ENCODE peak calls at places on chromosomes 2 and 18, in four cellular contexts. V is posterior cingulate gyrus, Z is posterior vena cava, A is KG1. Y is an unnamed sample.

GRCh38 chr2:74008761-74009395 is 24.2 kb downstream of the TET3 start:
- DNase-seq in V (no peak), Z (no peak), A (no peak), Y (peak)

GRCh38 chr2:127381762-127382161 is 6.0 kb downstream of the MAP3K2 start:
- DNase-seq in A (no peak), V (no peak), Z (no peak), Y (no peak)

GRCh38 chr2:179614121-179614520 is 247.3 kb downstream of the ZNF385B start:
- DNase-seq in V (no peak), Z (no peak), A (no peak), Y (peak)

GRCh38 chr2:206693399-206694137 is 24.6 kb downstream of the DYTN start:
- DNase-seq in A (peak), V (peak), Z (no peak), Y (peak)

GRCh38 chr2:147488472-147488871 is 356.4 kb upstream of the ACVR2A start:
- DNase-seq in V (no peak), Z (no peak), A (no peak), Y (no peak)

GRCh38 chr2:213125646-213126347 is 25.6 kb downstream of the IKZF2 start:
- DNase-seq in A (no peak), V (no peak), Z (no peak), Y (peak)

GRCh38 chr2:110854355-110855081 is 122.1 kb downstream of the ACOXL start:
- DNase-seq in Z (no peak), V (no peak), A (no peak), Y (no peak)

GRCh38 chr2:191714925-191715324 is 37.0 kb downstream of the NABP1 start:
- DNase-seq in Z (no peak), A (no peak), V (no peak), Y (no peak)

GRCh38 chr18:596288-596881 is 403 bp upstream of the CLUL1 start:
- DNase-seq in Z (no peak), V (no peak), A (no peak), Y (no peak)

GRCh38 chr2:148209598-148209997 is 188.7 kb downstream of the MBD5 start:
- DNase-seq in A (no peak), Z (no peak), V (no peak), Y (no peak)

GRCh38 chr18:29174891-29175290 is 998.0 kb upstream of the CDH2 start:
- DNase-seq in V (no peak), Z (no peak), A (no peak), Y (no peak)

GRCh38 chr18:79754831-79755351 is 42.8 kb upstream of the KCNG2 start:
- DNase-seq in A (no peak), V (peak), Z (peak), Y (no peak)

GRCh38 chr18:37545461-37545860 is 20.1 kb downstream of the CELF4 start:
- DNase-seq in V (no peak), Z (peak), A (no peak), Y (no peak)